ENCODE peak calls at places on chromosomes 1 and 21, in seven cellular contexts. Y is OCI-LY7; A is stimulated activated CD4-positive, alpha-beta T cell treated with anti-CD3 and anti-CD28 coated beads, Interleukin-2, amount 100 ng/mL, for 48 hours; G is HTR-8/SVneo; X is epithelial cell of esophagus; R is M059J; B is GM20000. N is an unnamed sample.

GRCh38 chr1:6928106-6928885 is 143.0 kb downstream of the CAMTA1 start:
- DNase-seq in Y (no peak), A (no peak), G (no peak), X (no peak), R (no peak), B (no peak), N (no peak)

GRCh38 chr1:186420923-186421322 is 40.0 kb downstream of the PDC start:
- DNase-seq in Y (peak), A (no peak), G (no peak), X (no peak), R (no peak), B (peak), N (no peak)

GRCh38 chr1:59046730-59047157 is 250.2 kb upstream of the FGGY start:
- DNase-seq in Y (peak), A (no peak), G (no peak), X (no peak), R (peak), B (peak), N (no peak)

GRCh38 chr1:201686709-201687455 is 142.1 kb upstream of the IPO9 start:
- DNase-seq in Y (no peak), A (no peak), G (no peak), X (peak), R (no peak), B (no peak), N (peak)

GRCh38 chr1:156698995-156699394 is 6.4 kb downstream of the CRABP2 start:
- DNase-seq in Y (no peak), A (no peak), G (no peak), X (no peak), R (no peak), B (no peak), N (no peak)

GRCh38 chr1:6373961-6374720 is 19.4 kb downstream of the ACOT7 start:
- DNase-seq in Y (no peak), A (no peak), G (no peak), X (peak), R (no peak), B (no peak), N (no peak)

GRCh38 chr1:31783846-31784245 is 19.7 kb upstream of the ADGRB2 start:
- DNase-seq in Y (no peak), A (no peak), G (no peak), X (no peak), R (no peak), B (no peak), N (no peak)

GRCh38 chr21:31347435-31348032 is 3.5 kb upstream of the TIAM1 start:
- DNase-seq in Y (peak), A (no peak), G (no peak), X (peak), R (peak), B (no peak), N (no peak)

GRCh38 chr21:32559004-32559610 is 26.2 kb downstream of the TCP10L start:
- DNase-seq in Y (no peak), A (no peak), G (no peak), X (no peak), R (no peak), B (no peak), N (no peak)

GRCh38 chr1:64826991-64827390 is 82.1 kb downstream of the RAVER2 start:
- DNase-seq in Y (no peak), A (no peak), G (no peak), X (no peak), R (peak), B (no peak), N (no peak)

GRCh38 chr1:10737268-10737624 is 59.2 kb downstream of the CASZ1 start:
- DNase-seq in Y (no peak), A (no peak), G (no peak), X (no peak), R (no peak), B (no peak), N (no peak)

GRCh38 chr1:186819140-186819539 is 9.6 kb upstream of the PLA2G4A start:
- DNase-seq in Y (no peak), A (no peak), G (no peak), X (peak), R (peak), B (peak), N (no peak)

GRCh38 chr1:201021333-201022177 is 2.0 kb downstream of the KIF21B start:
- DNase-seq in Y (peak), A (no peak), G (no peak), X (no peak), R (no peak), B (peak), N (no peak)

GRCh38 chr1:71135571-71135970 is 54.7 kb upstream of the ZRANB2 start:
- DNase-seq in Y (no peak), A (no peak), G (no peak), X (no peak), R (no peak), B (no peak), N (no peak)

N was measured in HL-60.